ENCODE peak calls at places on chromosomes 13 and 19, in six cellular contexts. C, S, K, R, W and F are unnamed samples.

GRCh38 chr13:65154661-65155447 is 2075.3 kb downstream of the PCDH9 start:
- DNase-seq in K (no peak), W (no peak), S (no peak), C (no peak), R (no peak), F (no peak)

GRCh38 chr19:13985771-13986347 is 20.3 kb downstream of the RFX1 start:
- DNase-seq in K (no peak), W (no peak), S (no peak), C (no peak), R (no peak), F (no peak)

GRCh38 chr13:40228981-40229380 is 437.5 kb downstream of the FOXO1 start:
- DNase-seq in S (no peak), R (no peak), W (no peak), K (no peak), C (no peak), F (no peak)

GRCh38 chr13:110471833-110472162 is 89.7 kb downstream of the RAB20 start:
- DNase-seq in K (no peak), C (peak; percentile 35), S (peak; percentile 67), R (peak; percentile 53), W (peak; percentile 37), F (no peak)

GRCh38 chr13:23986619-23987018 is 89.3 kb upstream of the C1QTNF9B start:
- DNase-seq in C (no peak), S (no peak), K (no peak), W (peak; percentile 98), R (no peak), F (no peak)

GRCh38 chr13:34762312-34762711 is 179.8 kb upstream of the NBEA start:
- DNase-seq in R (no peak), S (no peak), K (no peak), W (no peak), C (no peak), F (no peak)

GRCh38 chr13:24185591-24186232 is 25.2 kb downstream of the SPATA13 start:
- DNase-seq in R (no peak), S (no peak), K (no peak), C (no peak), W (peak; percentile 81), F (no peak)

GRCh38 chr19:39671739-39672363 is 16.1 kb downstream of the LGALS16 start:
- DNase-seq in R (peak; percentile 51), K (peak; percentile 59), C (peak; percentile 29), S (no peak), W (peak; percentile 43), F (peak; percentile 45)

GRCh38 chr13:50156722-50157121 is 141.5 kb downstream of the KCNRG start:
- DNase-seq in S (no peak), W (no peak), C (no peak), K (no peak), R (peak; percentile 44), F (peak; percentile 51)

GRCh38 chr19:6875218-6875617 is 12.2 kb upstream of the ADGRE1 start:
- DNase-seq in K (no peak), S (no peak), W (no peak), R (no peak), C (no peak), F (no peak)

GRCh38 chr19:52494518-52494917 is 33.0 kb upstream of the ZNF808 start:
- DNase-seq in R (no peak), W (peak; percentile 2), K (no peak), C (no peak), S (no peak), F (no peak)
- H3K9me3 ChIP-seq in R (peaks cover 99% of the 10 kb centered on the region), W (peaks cover 40% of the 10 kb centered on the region), K (no peaks in the 10 kb centered on the region), C (peaks cover 65% of the 10 kb centered on the region), S (peaks cover 94% of the 10 kb centered on the region), F (peaks cover 2% of the 10 kb centered on the region)

GRCh38 chr19:3363841-3364500 is 2.4 kb upstream of the NFIC start:
- DNase-seq in S (no peak), R (no peak), C (no peak), K (no peak), W (no peak), F (no peak)
- H3K4me1 ChIP-seq in S (no peaks in the 10 kb centered on the region), R (no peaks in the 10 kb centered on the region), C (peaks cover 65% of the 10 kb centered on the region), K (peaks cover 35% of the 10 kb centered on the region), W (peaks cover 20% of the 10 kb centered on the region), F (peaks cover 24% of the 10 kb centered on the region)

DNA sequence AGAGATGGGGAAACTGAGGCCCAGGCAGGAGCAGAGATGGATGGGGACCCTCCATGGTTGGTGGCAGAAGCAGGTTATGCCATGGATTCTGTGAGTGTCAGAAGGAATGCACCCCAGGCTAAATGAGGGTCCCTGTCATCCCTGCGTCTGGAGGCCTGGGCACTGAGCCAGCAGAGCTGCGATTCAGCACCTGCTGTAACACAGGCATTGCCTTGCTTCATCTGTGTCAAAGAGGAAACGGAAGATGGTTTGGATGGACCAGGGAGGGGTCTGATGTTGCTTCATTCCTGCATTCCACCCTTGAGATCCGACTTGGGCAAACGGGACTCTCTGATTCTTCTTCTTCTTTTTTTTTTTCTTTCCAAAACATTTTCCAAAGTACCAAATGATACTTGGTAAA is 1.2 kb downstream of the C5AR1 start:
- DNase-seq in C (peak; percentile 54), W (peak; percentile 21), R (no peak), K (no peak), S (no peak), F (peak; percentile 25)
- H3K4me3 ChIP-seq in C (peak overlapping the region; percentile 34), W (no peak overlapping the region), R (no peak overlapping the region), K (no peak overlapping the region), S (peak overlapping the region; percentile 33), F (no peak overlapping the region)

GRCh38 chr13:20501548-20501947 is 24.1 kb downstream of the CRYL1 start:
- DNase-seq in W (no peak), R (no peak), S (no peak), K (no peak), C (no peak), F (no peak)

GRCh38 chr13:20503088-20504083 is 22.3 kb downstream of the CRYL1 start:
- DNase-seq in C (no peak), W (no peak), K (no peak), R (no peak), S (no peak), F (no peak)

GRCh38 chr13:20499986-20500385 is 25.7 kb downstream of the CRYL1 start:
- DNase-seq in R (no peak), C (no peak), S (no peak), W (peak; percentile 7), K (no peak), F (no peak)

GRCh38 chr13:20498659-20499058 is 27.0 kb downstream of the CRYL1 start:
- DNase-seq in R (no peak), C (no peak), K (no peak), S (no peak), W (no peak), F (no peak)

DNA sequence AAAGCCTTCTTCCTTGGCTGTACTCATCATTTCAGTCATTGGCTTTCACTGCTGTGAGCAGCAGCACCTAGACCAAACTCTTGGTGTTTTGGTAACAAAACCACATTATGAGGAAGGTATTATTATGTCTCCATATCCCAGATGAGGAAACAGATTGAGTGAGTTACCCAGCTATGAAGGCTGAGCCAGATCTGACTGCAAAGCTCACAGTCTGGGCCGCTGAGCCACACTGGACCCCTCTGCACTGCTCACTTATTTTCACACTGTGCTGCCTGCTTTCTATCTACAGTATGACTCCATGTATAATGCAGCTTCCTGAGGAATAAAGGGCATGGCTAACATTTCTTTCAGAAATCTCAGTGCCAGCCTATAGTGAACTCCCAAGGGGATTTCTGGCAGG is 24.5 kb downstream of the CRYL1 start:
- DNase-seq in W (no peak), K (no peak), R (no peak), C (no peak), S (no peak), F (no peak)
- H3K9me3 ChIP-seq in W (peaks cover 2% of the 10 kb centered on the region), K (no peaks in the 10 kb centered on the region), R (peaks cover 8% of the 10 kb centered on the region), C (no peaks in the 10 kb centered on the region), S (no peaks in the 10 kb centered on the region), F (no peaks in the 10 kb centered on the region)

GRCh38 chr13:51645154-51645650 is 60.9 kb downstream of the WDFY2 start:
- DNase-seq in W (peak; percentile 57), S (no peak), C (no peak), K (no peak), R (no peak), F (no peak)

GRCh38 chr13:51646041-51646670 is 61.9 kb downstream of the WDFY2 start:
- DNase-seq in R (no peak), W (no peak), S (no peak), K (no peak), C (no peak), F (no peak)

GRCh38 chr13:51643114-51643881 is 59.0 kb downstream of the WDFY2 start:
- DNase-seq in C (no peak), R (no peak), W (peak; percentile 91), K (no peak), S (no peak), F (no peak)

GRCh38 chr13:51644649-51645048 is 60.4 kb downstream of the WDFY2 start:
- DNase-seq in R (no peak), S (no peak), K (no peak), W (peak; percentile 21), C (no peak), F (no peak)

GRCh38 chr13:51643882-51644281 is 59.6 kb downstream of the WDFY2 start:
- DNase-seq in C (no peak), K (no peak), S (no peak), R (no peak), W (peak; percentile 95), F (no peak)
- H3K4me1 ChIP-seq in C (peaks cover 55% of the 10 kb centered on the region), K (peaks cover 44% of the 10 kb centered on the region), S (no peaks in the 10 kb centered on the region), R (no peaks in the 10 kb centered on the region), W (peaks cover 15% of the 10 kb centered on the region), F (peaks cover 44% of the 10 kb centered on the region)